ENCODE peak calls at places on chromosomes 5 and 9, in nine cellular contexts. M, I, W, V, B, N, Y, S and U are unnamed samples.

GRCh38 chr5:59174248-59174844 is 591.5 kb downstream of the RAB3C start:
- DNase-seq in M (peak; percentile 42), S (peak; percentile 84), W (no peak), V (no peak), B (peak; percentile 22), I (no peak), N (peak; percentile 80), Y (no peak), U (peak; percentile 47)

GRCh38 chr5:31158686-31159085 is 34.8 kb upstream of the CDH6 start:
- DNase-seq in Y (no peak), M (no peak), V (no peak), B (no peak), W (no peak), S (no peak), I (no peak), N (no peak), U (no peak)

GRCh38 chr9:72925126-72925810 is 27.6 kb downstream of the ALDH1A1 start:
- DNase-seq in N (peak; percentile 52), S (no peak), M (no peak), B (no peak), W (no peak), V (no peak), Y (no peak), I (no peak), U (no peak)

GRCh38 chr5:143176048-143176447 is 227.4 kb downstream of the NR3C1 start:
- DNase-seq in W (no peak), B (no peak), M (no peak), V (no peak), N (no peak), S (no peak), Y (no peak), I (no peak), U (no peak)

GRCh38 chr9:123320814-123321213 is 35.2 kb upstream of the CRB2 start:
- DNase-seq in B (no peak), V (no peak), Y (no peak), N (no peak), I (no peak), W (peak; percentile 73), S (no peak), M (peak; percentile 41), U (peak; percentile 1)

GRCh38 chr5:8394965-8395364 is 526.0 kb downstream of the MTRR start:
- DNase-seq in Y (no peak), B (no peak), I (no peak), S (no peak), N (no peak), M (no peak), W (no peak), V (no peak), U (no peak)

GRCh38 chr5:77210091-77211012 is at the start of gene PDE8B:
- DNase-seq in N (no peak), B (no peak), Y (no peak), M (no peak), V (no peak), I (no peak), S (peak; percentile 16), W (peak; percentile 73), U (no peak)

GRCh38 chr9:89458768-89459496 is 39.0 kb downstream of the SEMA4D start:
- DNase-seq in M (no peak), V (no peak), B (no peak), I (no peak), N (no peak), W (no peak), S (no peak), Y (no peak), U (no peak)

GRCh38 chr5:136754216-136754615 is 388.9 kb upstream of the TRPC7 start:
- DNase-seq in N (no peak), S (no peak), B (no peak), M (no peak), Y (no peak), W (no peak), V (no peak), I (no peak), U (no peak)

GRCh38 chr9:14769235-14769580 is 46.7 kb upstream of the CER1 start:
- DNase-seq in B (no peak), N (peak; percentile 61), I (no peak), S (peak; percentile 56), V (no peak), Y (no peak), M (peak; percentile 61), W (peak; percentile 77), U (no peak)

GRCh38 chr5:176653401-176653800 is 6.1 kb downstream of the TSPAN17 start:
- DNase-seq in S (peak; percentile 67), M (no peak), Y (no peak), V (no peak), B (no peak), W (no peak), N (no peak), I (no peak), U (peak; percentile 93)

DNA sequence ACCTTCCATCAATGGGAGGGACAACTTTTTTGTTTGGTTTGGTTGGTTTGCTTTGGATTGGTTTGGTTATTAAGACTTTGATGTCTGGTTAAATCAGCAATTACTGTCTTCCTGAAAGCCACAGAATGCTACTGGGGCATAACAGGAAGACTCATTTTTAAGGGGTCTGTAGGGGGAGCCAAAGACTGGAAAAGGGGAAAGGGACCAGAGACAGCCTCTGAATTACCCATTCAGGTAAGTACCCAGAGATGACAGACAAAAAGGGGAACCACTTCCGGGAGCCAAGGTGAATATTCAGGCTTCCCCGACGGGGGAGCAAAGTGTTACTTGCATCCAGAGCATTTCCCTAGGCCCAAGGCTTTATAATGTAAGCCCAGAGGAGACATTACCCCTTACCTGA is 4.6 kb upstream of the FEM1C start:
- DNase-seq in S (peak; percentile 61), V (no peak), I (no peak), W (peak; percentile 81), B (no peak), Y (no peak), N (peak; percentile 56), M (peak; percentile 59), U (peak; percentile 32)
- TF ChIP-seq CTCF in S (no peak), V (no peak), I (no peak), W (peak; percentile 76), B (no peak), Y (no peak), N (peak; percentile 53), M (peak; percentile 74), U (no peak)

DNA sequence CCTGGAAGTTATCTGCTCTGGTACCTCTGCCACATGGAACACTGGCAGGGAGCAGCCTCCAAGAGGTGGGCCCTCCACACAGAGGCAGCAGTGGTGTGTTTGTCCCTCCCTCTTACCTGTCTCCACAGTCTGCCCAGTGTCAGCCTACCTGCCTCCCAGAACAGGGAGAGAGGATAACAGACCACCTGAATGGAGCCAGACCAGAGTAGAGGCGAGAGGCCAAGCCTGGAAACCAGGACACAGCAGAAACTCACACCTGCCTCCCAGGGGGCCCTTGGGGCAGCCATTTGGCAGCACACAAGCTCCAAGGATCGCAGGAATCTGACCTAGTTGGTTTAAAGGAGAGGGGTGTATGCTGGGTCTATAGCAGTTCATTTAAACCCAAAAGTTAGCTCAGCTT is 100.2 kb upstream of the ZNF366 start:
- DNase-seq in S (no peak), N (no peak), M (no peak), V (no peak), Y (no peak), I (no peak), B (no peak), W (peak; percentile 58), U (no peak)
- TF ChIP-seq CTCF in S (no peak), N (no peak), M (no peak), V (no peak), Y (no peak), I (no peak), B (no peak), W (no peak), U (no peak)

GRCh38 chr5:69029292-69029691 is 64.5 kb upstream of the SLC30A5 start:
- DNase-seq in V (no peak), N (no peak), M (peak; percentile 5), S (no peak), B (no peak), Y (no peak), W (no peak), I (no peak), U (no peak)

GRCh38 chr5:69033690-69034089 is 60.1 kb upstream of the SLC30A5 start:
- DNase-seq in W (no peak), Y (no peak), S (no peak), N (no peak), I (no peak), M (no peak), V (no peak), B (no peak), U (no peak)

GRCh38 chr5:69030663-69031062 is 63.2 kb upstream of the SLC30A5 start:
- DNase-seq in I (no peak), B (no peak), Y (no peak), W (no peak), V (no peak), M (no peak), S (peak; percentile 27), N (peak; percentile 48), U (no peak)

GRCh38 chr5:69035665-69036064 is 58.1 kb upstream of the SLC30A5 start:
- DNase-seq in N (no peak), M (no peak), I (no peak), V (no peak), B (no peak), S (peak; percentile 63), W (no peak), Y (no peak), U (no peak)

GRCh38 chr5:69032009-69032408 is 61.8 kb upstream of the SLC30A5 start:
- DNase-seq in B (no peak), W (no peak), M (peak; percentile 8), S (no peak), Y (no peak), V (no peak), I (no peak), N (peak; percentile 33), U (peak; percentile 11)
- TF ChIP-seq CTCF in B (no peak), W (peak; percentile 53), M (peak; percentile 58), S (no peak), Y (no peak), V (no peak), I (no peak), N (peak; percentile 52), U (no peak)

GRCh38 chr9:124325816-124326215 is 68.1 kb downstream of the NEK6 start:
- DNase-seq in V (no peak), M (no peak), N (no peak), S (no peak), I (no peak), B (no peak), Y (no peak), W (no peak), U (no peak)

GRCh38 chr9:124329393-124329792 is 71.6 kb downstream of the NEK6 start:
- DNase-seq in B (no peak), I (no peak), M (no peak), Y (no peak), S (no peak), V (no peak), W (no peak), N (no peak), U (no peak)

GRCh38 chr9:124328285-124328684 is 70.5 kb downstream of the NEK6 start:
- DNase-seq in I (no peak), S (no peak), Y (no peak), N (no peak), V (no peak), M (no peak), W (no peak), B (no peak), U (no peak)

GRCh38 chr9:124326378-124326777 is 68.6 kb downstream of the NEK6 start:
- DNase-seq in V (no peak), M (no peak), B (no peak), I (no peak), N (no peak), S (no peak), Y (no peak), W (no peak), U (no peak)

DNA sequence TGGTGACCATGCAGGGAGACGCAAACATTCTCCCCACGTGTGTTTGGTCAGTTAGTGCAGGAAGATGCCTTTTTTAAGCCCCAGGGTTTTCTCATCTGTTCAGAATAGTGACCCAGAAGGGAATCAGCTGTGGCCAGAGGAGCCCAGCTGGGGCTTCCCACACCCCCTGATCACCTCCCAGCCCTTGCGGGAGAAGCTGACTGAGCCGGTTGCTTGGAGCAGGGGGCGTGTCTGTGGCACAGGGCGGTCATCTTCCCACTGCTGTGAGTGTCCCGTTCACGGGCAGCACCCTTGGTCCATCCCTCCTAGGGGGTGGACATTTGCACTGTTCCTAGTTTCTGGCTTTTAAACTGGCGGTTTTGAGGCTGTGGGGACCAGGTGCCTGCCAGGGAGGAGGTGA is 69.7 kb downstream of the NEK6 start:
- DNase-seq in S (no peak), B (no peak), M (no peak), W (no peak), Y (no peak), N (no peak), I (no peak), V (no peak), U (no peak)
- TF ChIP-seq CTCF in S (no peak), B (no peak), M (no peak), W (no peak), Y (no peak), N (no peak), I (no peak), V (no peak), U (no peak)